ENCODE peak calls at places on chromosomes 1 and 21, in four cellular contexts. S is H1, P is K562, A is HepG2. I is an unnamed sample.

GRCh38 chr1:234620272-234620711 is 10.3 kb upstream of the IRF2BP2 start:
- DNase-seq in S (no peak), A (no peak), P (no peak), I (no peak)

GRCh38 chr1:52633291-52633754 is 355 bp downstream of the SHISAL2A start:
- DNase-seq in A (no peak), S (peak; percentile 73), P (no peak), I (no peak)

GRCh38 chr21:34988139-34988538 is 61.0 kb downstream of the RUNX1 start:
- DNase-seq in A (no peak), P (no peak), S (no peak), I (no peak)

GRCh38 chr1:155971910-155972809 is 6.2 kb downstream of the ARHGEF2 start:
- DNase-seq in A (no peak), S (no peak), P (no peak), I (no peak)

GRCh38 chr1:93708734-93709481 is 27.3 kb upstream of the BCAR3 start:
- DNase-seq in A (no peak), P (no peak), S (no peak), I (no peak)

GRCh38 chr1:183993132-183993531 is 44.4 kb downstream of the COLGALT2 start:
- DNase-seq in P (peak; percentile 79), S (no peak), A (peak; percentile 86), I (no peak)

GRCh38 chr1:181423301-181423918 is 59.9 kb upstream of the CACNA1E start:
- DNase-seq in S (peak; percentile 62), A (peak; percentile 27), P (peak; percentile 30), I (peak; percentile 61)

GRCh38 chr21:32393677-32394001 is 827 bp upstream of the URB1 start:
- DNase-seq in S (no peak), P (no peak), A (no peak), I (no peak)

GRCh38 chr1:82052563-82052962 is 251.8 kb downstream of the ADGRL2 start:
- DNase-seq in P (no peak), A (no peak), S (no peak), I (no peak)

GRCh38 chr1:155033524-155033923 is at the start of the genes DCST1 and DCST2:
- DNase-seq in P (no peak), A (no peak), S (no peak), I (no peak)

GRCh38 chr1:205449750-205450443 is 5.9 kb downstream of the BLACAT1 start:
- DNase-seq in A (peak; percentile 99), S (peak; percentile 77), P (peak; percentile 89), I (peak; percentile 69)

GRCh38 chr1:171422489-171422888 is 62.8 kb upstream of the PRRC2C start:
- DNase-seq in P (no peak), A (no peak), S (no peak), I (no peak)

GRCh38 chr1:115073298-115074087 is 15.8 kb downstream of the TSPAN2 start:
- DNase-seq in P (no peak), A (no peak), S (no peak), I (no peak)

GRCh38 chr1:66876664-66877063 is 48.0 kb downstream of the DNAI4 start:
- DNase-seq in P (peak; percentile 14), A (no peak), S (no peak), I (no peak)

GRCh38 chr21:34775793-34776192 is 107.0 kb downstream of the CLIC6 start:
- DNase-seq in P (no peak), S (no peak), A (no peak), I (no peak)

GRCh38 chr1:28516518-28516956 is 10.7 kb downstream of the RCC1 start:
- DNase-seq in A (no peak), S (no peak), P (peak; percentile 42), I (no peak)

GRCh38 chr21:41133896-41134522 is 34.0 kb upstream of the BACE2 start:
- DNase-seq in P (peak; percentile 49), A (peak; percentile 49), S (no peak), I (peak; percentile 41)

GRCh38 chr1:65457868-65458267 is 37.4 kb downstream of the LEPR start:
- DNase-seq in A (no peak), S (no peak), P (no peak), I (no peak)

GRCh38 chr1:191993549-191993948 is 164.7 kb upstream of the RGS18 start:
- DNase-seq in A (peak; percentile 2), S (no peak), P (peak; percentile 27), I (peak; percentile 19)

GRCh38 chr21:41899431-41900202 is 20.5 kb upstream of the PRDM15 start:
- DNase-seq in P (no peak), A (no peak), S (no peak), I (no peak)

GRCh38 chr1:38962113-38962512 is 20.5 kb upstream of the RHBDL2 start:
- DNase-seq in A (no peak), S (no peak), P (no peak), I (no peak)

GRCh38 chr1:160826546-160826945 is 30.6 kb downstream of the LY9 start:
- DNase-seq in S (no peak), P (no peak), A (no peak), I (peak; percentile 82)

GRCh38 chr1:24277420-24278169 is 41.6 kb upstream of the GRHL3 start:
- DNase-seq in A (no peak), S (no peak), P (no peak), I (no peak)

GRCh38 chr1:74396942-74397341 is 115.5 kb downstream of the LRRC53 start:
- DNase-seq in P (no peak), A (no peak), S (no peak), I (no peak)

GRCh38 chr1:64871256-64871655 is 95.1 kb downstream of the JAK1 start:
- DNase-seq in S (no peak), A (no peak), P (no peak), I (no peak)

GRCh38 chr1:22749503-22749902 is 38.9 kb downstream of the EPHB2 start:
- DNase-seq in S (no peak), A (no peak), P (no peak), I (no peak)

GRCh38 chr1:89085781-89086180 is 20.8 kb upstream of the GBP1 start:
- DNase-seq in A (peak; percentile 52), P (peak; percentile 71), S (no peak), I (no peak)

GRCh38 chr1:199311478-199312242 is 672.8 kb downstream of the PTPRC start:
- DNase-seq in A (no peak), P (no peak), S (no peak), I (no peak)

GRCh38 chr21:22352088-22352487 is 1353.9 kb downstream of the NCAM2 start:
- DNase-seq in P (no peak), S (no peak), A (no peak), I (no peak)

GRCh38 chr1:13593511-13594131 is 10.0 kb downstream of the PDPN start:
- DNase-seq in P (no peak), A (no peak), S (no peak), I (no peak)

GRCh38 chr21:43191971-43192370 is 23.2 kb downstream of the CRYAA start:
- DNase-seq in S (no peak), A (no peak), P (no peak), I (no peak)

GRCh38 chr1:44565265-44565750 is 109.0 kb downstream of the TMEM53 start:
- DNase-seq in P (no peak), A (no peak), S (no peak), I (no peak)

GRCh38 chr1:219858980-219859379 is 69.4 kb downstream of the SLC30A10 start:
- DNase-seq in S (no peak), A (no peak), P (no peak), I (no peak)

GRCh38 chr1:174967845-174968705 is 31.7 kb upstream of the CACYBP start:
- DNase-seq in S (no peak), P (no peak), A (no peak), I (no peak)

GRCh38 chr1:6166221-6166620 is 13.9 kb downstream of the CHD5 start:
- DNase-seq in S (no peak), A (no peak), P (no peak), I (no peak)

GRCh38 chr1:6163973-6164617 is 16.0 kb downstream of the CHD5 start:
- DNase-seq in A (no peak), S (no peak), P (no peak), I (no peak)

GRCh38 chr1:6165441-6165985 is 14.6 kb downstream of the CHD5 start:
- DNase-seq in S (no peak), A (no peak), P (no peak), I (no peak)

GRCh38 chr1:6163191-6163972 is 16.7 kb downstream of the CHD5 start:
- DNase-seq in P (no peak), A (no peak), S (no peak), I (no peak)

DNA sequence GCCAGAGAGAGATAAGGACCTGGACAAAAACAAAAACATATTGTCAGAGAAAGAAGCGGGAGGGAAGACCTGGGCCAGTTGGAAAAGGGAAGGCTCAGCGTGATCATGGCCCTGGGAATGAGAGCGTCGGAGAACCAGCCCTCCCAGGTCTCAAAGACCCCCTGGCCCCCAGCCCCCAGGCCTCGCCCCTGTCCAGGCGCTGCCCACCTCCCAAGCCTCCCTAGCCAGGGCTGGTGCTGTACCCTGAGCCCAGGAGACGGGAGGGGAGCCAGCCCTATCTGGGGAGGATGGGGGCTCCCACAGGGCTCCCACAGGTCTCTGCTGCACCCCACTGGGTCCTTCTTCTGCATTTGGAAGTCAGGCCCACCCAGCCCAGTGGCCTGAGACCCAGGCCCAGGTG is 15.1 kb downstream of the CHD5 start:
- DNase-seq in A (no peak), P (no peak), S (no peak), I (no peak)
- H3K27ac ChIP-seq in A (no peak overlapping the region), P (no peak overlapping the region), S (no peak overlapping the region), I (no peak overlapping the region)

GRCh38 chr1:221680085-221680484 is 61.8 kb downstream of the DUSP10 start:
- DNase-seq in A (no peak), P (no peak), S (no peak), I (no peak)
- TF ChIP-seq PHF8 in A (no peak), P (no peak), S (no peak), I (no peak)

GRCh38 chr1:241697640-241698018 is 45.5 kb downstream of the WDR64 start:
- DNase-seq in S (no peak), A (no peak), P (no peak), I (no peak)
- H3K27ac ChIP-seq in S (no peak overlapping the region), A (no peak overlapping the region), P (peak overlapping the region; percentile 94), I (no peak overlapping the region)

GRCh38 chr1:197905699-197906351 is 3.4 kb downstream of the C1orf53 start:
- DNase-seq in A (no peak), S (no peak), P (no peak), I (no peak)
- TF ChIP-seq PHF8 in A (no peak), S (no peak), P (no peak), I (no peak)

GRCh38 chr1:211035821-211036380 is 98.0 kb downstream of the KCNH1 start:
- DNase-seq in S (no peak), A (no peak), P (no peak), I (no peak)

GRCh38 chr1:211036701-211037494 is 97.0 kb downstream of the KCNH1 start:
- DNase-seq in A (peak; percentile 39), P (peak; percentile 44), S (no peak), I (peak; percentile 85)
- H3K27ac ChIP-seq in A (no peak overlapping the region), P (peak overlapping the region; percentile 34), S (no peak overlapping the region), I (peak overlapping the region; percentile 86)